ENCODE peak calls at places on chromosomes 5 and 9, in ten cellular contexts. One of them, this sample, is unnamed. For H3K4me1, the result is how much of the 10 kb centered on the place peaks cover.

GRCh38 chr5:164636456-164636855 is 1131.0 kb downstream of the MAT2B start:
- DNase-seq in IMR-90: no peak
- DNase-seq in mammary epithelial cell: no peak
- DNase-seq in aorta: no peak
- DNase-seq in fibroblast of lung: no peak
- DNase-seq in upper lobe of left lung: no peak
- DNase-seq in GM23248: no peak
- DNase-seq in mesendoderm: no peak
- DNase-seq in A549: no peak
- DNase-seq in esophagus muscularis mucosa: no peak
- DNase-seq in this sample: no peak

GRCh38 chr9:106717686-106718085 is 145.3 kb upstream of the ZNF462 start:
- DNase-seq in esophagus muscularis mucosa: no peak
- DNase-seq in fibroblast of lung: peak
- DNase-seq in upper lobe of left lung: no peak
- DNase-seq in A549: no peak
- DNase-seq in GM23248: peak
- DNase-seq in IMR-90: peak
- DNase-seq in aorta: no peak
- DNase-seq in mammary epithelial cell: peak
- DNase-seq in mesendoderm: peak
- DNase-seq in this sample: no peak

GRCh38 chr9:100268271-100268670 is 84.5 kb downstream of the TEX10 start:
- DNase-seq in upper lobe of left lung: no peak
- DNase-seq in aorta: no peak
- DNase-seq in mesendoderm: peak
- DNase-seq in esophagus muscularis mucosa: no peak
- DNase-seq in A549: no peak
- DNase-seq in fibroblast of lung: no peak
- DNase-seq in GM23248: no peak
- DNase-seq in IMR-90: no peak
- DNase-seq in mammary epithelial cell: no peak
- DNase-seq in this sample: no peak

GRCh38 chr5:76811214-76811613 is 7.6 kb upstream of the F2RL1 start:
- DNase-seq in mesendoderm: no peak
- DNase-seq in mammary epithelial cell: peak
- DNase-seq in fibroblast of lung: no peak
- DNase-seq in upper lobe of left lung: no peak
- DNase-seq in GM23248: peak
- DNase-seq in esophagus muscularis mucosa: no peak
- DNase-seq in IMR-90: peak
- DNase-seq in aorta: peak
- DNase-seq in A549: no peak
- DNase-seq in this sample: no peak

GRCh38 chr9:121648799-121649198 is 2.6 kb upstream of the DAB2IP start:
- DNase-seq in aorta: no peak
- DNase-seq in GM23248: no peak
- DNase-seq in IMR-90: no peak
- DNase-seq in mammary epithelial cell: no peak
- DNase-seq in upper lobe of left lung: no peak
- DNase-seq in esophagus muscularis mucosa: no peak
- DNase-seq in fibroblast of lung: no peak
- DNase-seq in mesendoderm: no peak
- DNase-seq in A549: no peak
- DNase-seq in this sample: no peak

GRCh38 chr9:97484134-97484533 is 17.3 kb upstream of the TMOD1 start:
- DNase-seq in aorta: no peak
- DNase-seq in GM23248: no peak
- DNase-seq in upper lobe of left lung: no peak
- DNase-seq in esophagus muscularis mucosa: no peak
- DNase-seq in IMR-90: no peak
- DNase-seq in mesendoderm: no peak
- DNase-seq in fibroblast of lung: no peak
- DNase-seq in A549: no peak
- DNase-seq in mammary epithelial cell: no peak
- DNase-seq in this sample: no peak

GRCh38 chr9:134666801-134667200 is 25.2 kb downstream of the COL5A1 start:
- DNase-seq in aorta: no peak
- DNase-seq in A549: no peak
- DNase-seq in esophagus muscularis mucosa: no peak
- DNase-seq in IMR-90: peak
- DNase-seq in upper lobe of left lung: no peak
- DNase-seq in GM23248: peak
- DNase-seq in mammary epithelial cell: peak
- DNase-seq in mesendoderm: no peak
- DNase-seq in fibroblast of lung: peak
- DNase-seq in this sample: no peak

GRCh38 chr9:83582026-83582425 is 40.9 kb upstream of the IDNK start:
- DNase-seq in esophagus muscularis mucosa: peak
- DNase-seq in mesendoderm: no peak
- DNase-seq in GM23248: peak
- DNase-seq in fibroblast of lung: peak
- DNase-seq in mammary epithelial cell: peak
- DNase-seq in A549: no peak
- DNase-seq in upper lobe of left lung: no peak
- DNase-seq in aorta: no peak
- DNase-seq in IMR-90: peak
- DNase-seq in this sample: no peak

GRCh38 chr5:171462928-171463843 is 43.7 kb downstream of the FGF18 start:
- DNase-seq in upper lobe of left lung: no peak
- DNase-seq in fibroblast of lung: peak
- DNase-seq in IMR-90: peak
- DNase-seq in mammary epithelial cell: no peak
- DNase-seq in mesendoderm: no peak
- DNase-seq in esophagus muscularis mucosa: no peak
- DNase-seq in aorta: no peak
- DNase-seq in GM23248: no peak
- DNase-seq in A549: no peak
- DNase-seq in this sample: no peak

GRCh38 chr5:24918676-24919075 is 273.9 kb upstream of the CDH10 start:
- DNase-seq in mesendoderm: no peak
- DNase-seq in IMR-90: no peak
- DNase-seq in aorta: no peak
- DNase-seq in fibroblast of lung: no peak
- DNase-seq in upper lobe of left lung: no peak
- DNase-seq in mammary epithelial cell: no peak
- DNase-seq in A549: no peak
- DNase-seq in esophagus muscularis mucosa: no peak
- DNase-seq in GM23248: no peak
- DNase-seq in this sample: no peak

GRCh38 chr9:124212381-124213050 is 45.2 kb upstream of the NEK6 start:
- DNase-seq in mammary epithelial cell: peak
- DNase-seq in aorta: no peak
- DNase-seq in mesendoderm: no peak
- DNase-seq in IMR-90: peak
- DNase-seq in upper lobe of left lung: no peak
- DNase-seq in fibroblast of lung: peak
- DNase-seq in esophagus muscularis mucosa: no peak
- DNase-seq in A549: no peak
- DNase-seq in GM23248: peak
- DNase-seq in this sample: peak

DNA sequence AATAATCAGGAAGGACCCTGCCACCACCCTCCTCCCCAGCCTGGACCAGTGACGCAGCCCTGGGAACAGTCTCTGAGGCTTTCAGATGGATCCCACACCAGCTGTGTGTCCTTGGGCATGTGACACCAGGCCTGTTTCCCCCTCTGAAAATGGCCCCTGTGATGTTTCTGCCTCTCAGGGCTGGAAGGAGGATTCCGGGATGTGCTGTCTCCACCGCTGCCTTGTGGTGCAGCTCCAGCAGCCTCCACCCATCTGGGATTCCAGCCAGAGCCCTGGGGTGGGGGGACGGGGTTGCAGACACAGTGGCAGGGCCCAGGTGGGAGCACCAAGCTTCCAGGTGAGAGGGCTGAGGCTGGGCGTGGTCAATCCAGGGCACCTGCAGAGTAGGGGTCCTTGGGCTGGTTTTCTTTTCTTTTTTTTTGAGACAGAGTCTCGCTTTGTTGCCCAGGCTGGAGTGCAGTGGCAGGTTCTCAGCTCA is 179.8 kb upstream of the IER5L start:
- DNase-seq in mammary epithelial cell: no peak
- DNase-seq in GM23248: no peak
- DNase-seq in esophagus muscularis mucosa: no peak
- DNase-seq in IMR-90: no peak
- DNase-seq in upper lobe of left lung: no peak
- DNase-seq in fibroblast of lung: no peak
- DNase-seq in A549: no peak
- DNase-seq in mesendoderm: no peak
- DNase-seq in aorta: no peak
- DNase-seq in this sample: no peak
- H3K4me1 ChIP-seq in mammary epithelial cell: under half
- H3K4me1 ChIP-seq in GM23248: under half
- H3K4me1 ChIP-seq in esophagus muscularis mucosa: under half
- H3K4me1 ChIP-seq in IMR-90: under half
- H3K4me1 ChIP-seq in upper lobe of left lung: under half
- H3K4me1 ChIP-seq in fibroblast of lung: under half
- H3K4me1 ChIP-seq in A549: under half
- H3K4me1 ChIP-seq in mesendoderm: under half
- H3K4me1 ChIP-seq in aorta: under half
- H3K4me1 ChIP-seq in this sample: under half

GRCh38 chr9:129864991-129865647 is 29.9 kb downstream of the USP20 start:
- DNase-seq in A549: no peak
- DNase-seq in fibroblast of lung: no peak
- DNase-seq in GM23248: no peak
- DNase-seq in upper lobe of left lung: no peak
- DNase-seq in mammary epithelial cell: no peak
- DNase-seq in IMR-90: no peak
- DNase-seq in mesendoderm: peak
- DNase-seq in esophagus muscularis mucosa: no peak
- DNase-seq in aorta: no peak
- DNase-seq in this sample: no peak

GRCh38 chr9:129860653-129861446 is 25.6 kb downstream of the USP20 start:
- DNase-seq in fibroblast of lung: no peak
- DNase-seq in mammary epithelial cell: no peak
- DNase-seq in mesendoderm: no peak
- DNase-seq in upper lobe of left lung: no peak
- DNase-seq in IMR-90: no peak
- DNase-seq in esophagus muscularis mucosa: no peak
- DNase-seq in GM23248: no peak
- DNase-seq in A549: no peak
- DNase-seq in aorta: no peak
- DNase-seq in this sample: no peak

GRCh38 chr9:129865668-129866320 is 30.5 kb downstream of the USP20 start:
- DNase-seq in esophagus muscularis mucosa: no peak
- DNase-seq in GM23248: no peak
- DNase-seq in upper lobe of left lung: no peak
- DNase-seq in aorta: no peak
- DNase-seq in mammary epithelial cell: no peak
- DNase-seq in fibroblast of lung: no peak
- DNase-seq in A549: no peak
- DNase-seq in mesendoderm: no peak
- DNase-seq in IMR-90: no peak
- DNase-seq in this sample: no peak

GRCh38 chr9:129861447-129861827 is 26.2 kb downstream of the USP20 start:
- DNase-seq in A549: no peak
- DNase-seq in esophagus muscularis mucosa: no peak
- DNase-seq in IMR-90: no peak
- DNase-seq in GM23248: no peak
- DNase-seq in mesendoderm: no peak
- DNase-seq in upper lobe of left lung: no peak
- DNase-seq in aorta: no peak
- DNase-seq in fibroblast of lung: no peak
- DNase-seq in mammary epithelial cell: no peak
- DNase-seq in this sample: no peak

GRCh38 chr9:129863059-129863690 is 27.9 kb downstream of the USP20 start:
- DNase-seq in upper lobe of left lung: peak
- DNase-seq in mammary epithelial cell: peak
- DNase-seq in fibroblast of lung: peak
- DNase-seq in esophagus muscularis mucosa: no peak
- DNase-seq in A549: no peak
- DNase-seq in mesendoderm: peak
- DNase-seq in aorta: no peak
- DNase-seq in IMR-90: peak
- DNase-seq in GM23248: no peak
- DNase-seq in this sample: no peak
- H3K4me1 ChIP-seq in upper lobe of left lung: under half
- H3K4me1 ChIP-seq in mammary epithelial cell: under half
- H3K4me1 ChIP-seq in fibroblast of lung: under half
- H3K4me1 ChIP-seq in esophagus muscularis mucosa: under half
- H3K4me1 ChIP-seq in A549: under half
- H3K4me1 ChIP-seq in mesendoderm: under half
- H3K4me1 ChIP-seq in aorta: under half
- H3K4me1 ChIP-seq in IMR-90: under half
- H3K4me1 ChIP-seq in GM23248: under half
- H3K4me1 ChIP-seq in this sample: under half

GRCh38 chr9:136545065-136545965 is 533 bp downstream of the NOTCH1 start:
- DNase-seq in upper lobe of left lung: no peak
- DNase-seq in IMR-90: no peak
- DNase-seq in fibroblast of lung: no peak
- DNase-seq in esophagus muscularis mucosa: no peak
- DNase-seq in aorta: peak
- DNase-seq in mammary epithelial cell: peak
- DNase-seq in mesendoderm: no peak
- DNase-seq in GM23248: peak
- DNase-seq in A549: no peak
- DNase-seq in this sample: no peak
- H3K4me1 ChIP-seq in upper lobe of left lung: half or more
- H3K4me1 ChIP-seq in IMR-90: under half
- H3K4me1 ChIP-seq in fibroblast of lung: under half
- H3K4me1 ChIP-seq in esophagus muscularis mucosa: half or more
- H3K4me1 ChIP-seq in aorta: under half
- H3K4me1 ChIP-seq in mammary epithelial cell: half or more
- H3K4me1 ChIP-seq in mesendoderm: under half
- H3K4me1 ChIP-seq in GM23248: under half
- H3K4me1 ChIP-seq in A549: under half
- H3K4me1 ChIP-seq in this sample: under half

GRCh38 chr5:81754621-81755020 is 3.7 kb upstream of the SSBP2 start:
- DNase-seq in IMR-90: no peak
- DNase-seq in mesendoderm: no peak
- DNase-seq in esophagus muscularis mucosa: no peak
- DNase-seq in mammary epithelial cell: no peak
- DNase-seq in A549: no peak
- DNase-seq in GM23248: no peak
- DNase-seq in aorta: no peak
- DNase-seq in upper lobe of left lung: no peak
- DNase-seq in fibroblast of lung: no peak
- DNase-seq in this sample: no peak

GRCh38 chr5:81757404-81757803 is 6.5 kb upstream of the SSBP2 start:
- DNase-seq in fibroblast of lung: no peak
- DNase-seq in A549: no peak
- DNase-seq in esophagus muscularis mucosa: no peak
- DNase-seq in upper lobe of left lung: no peak
- DNase-seq in IMR-90: no peak
- DNase-seq in mammary epithelial cell: peak
- DNase-seq in aorta: no peak
- DNase-seq in GM23248: no peak
- DNase-seq in mesendoderm: no peak
- DNase-seq in this sample: no peak

GRCh38 chr5:81755320-81755719 is 4.4 kb upstream of the SSBP2 start:
- DNase-seq in A549: peak
- DNase-seq in mammary epithelial cell: peak
- DNase-seq in upper lobe of left lung: peak
- DNase-seq in GM23248: peak
- DNase-seq in aorta: no peak
- DNase-seq in fibroblast of lung: peak
- DNase-seq in esophagus muscularis mucosa: no peak
- DNase-seq in mesendoderm: peak
- DNase-seq in IMR-90: peak
- DNase-seq in this sample: no peak

GRCh38 chr5:81753429-81753828 is 2.5 kb upstream of the SSBP2 start:
- DNase-seq in A549: no peak
- DNase-seq in GM23248: no peak
- DNase-seq in upper lobe of left lung: no peak
- DNase-seq in fibroblast of lung: no peak
- DNase-seq in IMR-90: no peak
- DNase-seq in mesendoderm: no peak
- DNase-seq in aorta: no peak
- DNase-seq in mammary epithelial cell: no peak
- DNase-seq in esophagus muscularis mucosa: no peak
- DNase-seq in this sample: no peak

GRCh38 chr5:81756016-81756415 is 5.1 kb upstream of the SSBP2 start:
- DNase-seq in mammary epithelial cell: no peak
- DNase-seq in GM23248: peak
- DNase-seq in mesendoderm: no peak
- DNase-seq in aorta: no peak
- DNase-seq in A549: no peak
- DNase-seq in upper lobe of left lung: no peak
- DNase-seq in esophagus muscularis mucosa: no peak
- DNase-seq in IMR-90: no peak
- DNase-seq in fibroblast of lung: no peak
- DNase-seq in this sample: no peak
- H3K4me1 ChIP-seq in mammary epithelial cell: under half
- H3K4me1 ChIP-seq in GM23248: under half
- H3K4me1 ChIP-seq in mesendoderm: under half
- H3K4me1 ChIP-seq in aorta: under half
- H3K4me1 ChIP-seq in A549: under half
- H3K4me1 ChIP-seq in upper lobe of left lung: under half
- H3K4me1 ChIP-seq in esophagus muscularis mucosa: half or more
- H3K4me1 ChIP-seq in IMR-90: under half
- H3K4me1 ChIP-seq in fibroblast of lung: under half
- H3K4me1 ChIP-seq in this sample: under half

This sample was measured in upper lobe of right lung.